ENCODE peak calls at places on chromosomes 11 and 22, in five cellular contexts. G is transverse colon, Z is H1, P is tibial nerve, S is A549. T is an unnamed sample.

GRCh38 chr11:65793144-65793581 is 6.3 kb downstream of the OVOL1 start:
- DNase-seq in G (peak; percentile 88), Z (no peak), S (no peak), P (no peak), T (peak; percentile 87)

GRCh38 chr11:102776454-102776853 is 4.0 kb downstream of the MMP10 start:
- DNase-seq in S (no peak), P (no peak), G (no peak), Z (no peak), T (no peak)

GRCh38 chr11:65095427-65095826 is 587 bp upstream of the VPS51 start:
- DNase-seq in Z (no peak), S (no peak), P (no peak), G (no peak), T (no peak)

GRCh38 chr22:19765477-19766234 is 5.1 kb downstream of the TBX1 start:
- DNase-seq in Z (peak; percentile 84), G (no peak), P (no peak), S (no peak), T (no peak)

GRCh38 chr11:2480874-2481220 is 36.0 kb downstream of the KCNQ1 start:
- DNase-seq in P (no peak), G (no peak), Z (no peak), S (no peak), T (no peak)

GRCh38 chr11:92657226-92657625 is 312.2 kb upstream of the MTNR1B start:
- DNase-seq in Z (no peak), G (no peak), P (no peak), S (no peak), T (no peak)

GRCh38 chr22:30402036-30402759 is 5.4 kb downstream of the SEC14L2 start:
- DNase-seq in S (no peak), G (no peak), P (no peak), Z (no peak), T (no peak)

GRCh38 chr22:44491666-44492405 is 6.2 kb downstream of the RTL6 start:
- DNase-seq in G (no peak), Z (peak; percentile 50), S (no peak), P (no peak), T (no peak)

GRCh38 chr22:46750530-46750800 is 12.0 kb upstream of the TBC1D22A start:
- DNase-seq in Z (no peak), G (no peak), P (no peak), S (no peak), T (no peak)

GRCh38 chr11:60918941-60919275 is 5.0 kb downstream of the TMEM109 start:
- DNase-seq in S (no peak), P (no peak), Z (no peak), G (no peak), T (no peak)

GRCh38 chr11:47186937-47187681 is 875 bp upstream of the PACSIN3 start:
- DNase-seq in S (no peak), G (peak; percentile 51), P (peak; percentile 54), Z (peak; percentile 77), T (peak; percentile 63)

GRCh38 chr11:17382046-17382728 is 6.3 kb downstream of the KCNJ11 start:
- DNase-seq in P (no peak), S (no peak), Z (no peak), G (no peak), T (no peak)

GRCh38 chr11:3225159-3225758 is 6.6 kb upstream of the MRGPRG start:
- DNase-seq in G (no peak), S (no peak), P (no peak), Z (no peak), T (no peak)

GRCh38 chr22:33919591-33920501 is at the start of gene LARGE1:
- DNase-seq in P (no peak), Z (peak; percentile 72), S (peak; percentile 11), G (peak; percentile 67), T (peak; percentile 90)

GRCh38 chr11:118670063-118670462 is 9.4 kb downstream of the TREH start:
- DNase-seq in Z (no peak), P (no peak), S (no peak), G (no peak), T (no peak)

GRCh38 chr11:2709429-2709828 is 9.6 kb upstream of the KCNQ1OT1 start:
- DNase-seq in P (peak; percentile 37), G (no peak), S (no peak), Z (no peak), T (no peak)

GRCh38 chr22:22753526-22754267 is 109.3 kb downstream of the GGTLC2 start:
- DNase-seq in S (peak; percentile 74), Z (peak; percentile 82), P (peak; percentile 47), G (peak; percentile 79), T (peak; percentile 66)

GRCh38 chr11:61045271-61045670 is 57.0 kb upstream of the CD5 start:
- DNase-seq in Z (no peak), G (no peak), S (no peak), P (no peak), T (no peak)

GRCh38 chr11:859394-860131 is 16.9 kb downstream of the TSPAN4 start:
- DNase-seq in P (peak; percentile 61), G (peak; percentile 76), S (peak; percentile 65), Z (no peak), T (peak; percentile 54)

GRCh38 chr11:65207918-65208784 is 26.4 kb downstream of the CAPN1 start:
- DNase-seq in P (no peak), Z (no peak), G (no peak), S (no peak), T (peak; percentile 73)

GRCh38 chr11:68076371-68077042 is 37.7 kb downstream of the TCIRG1 start:
- DNase-seq in Z (no peak), G (no peak), P (no peak), S (no peak), T (no peak)

GRCh38 chr11:117928818-117929567 is at the start of gene TMPRSS13:
- DNase-seq in P (no peak), Z (no peak), S (no peak), G (peak; percentile 27), T (peak; percentile 32)

GRCh38 chr22:28141614-28142013 is 222.6 kb upstream of the PITPNB start:
- DNase-seq in S (no peak), Z (no peak), G (no peak), P (no peak), T (no peak)

GRCh38 chr22:18966748-18967147 is 30.7 kb upstream of the PRODH start:
- DNase-seq in G (no peak), Z (no peak), S (no peak), P (no peak), T (peak; percentile 48)

GRCh38 chr11:75505966-75506692 is 19.6 kb downstream of the GDPD5 start:
- DNase-seq in S (no peak), Z (no peak), G (no peak), P (peak; percentile 31), T (no peak)

GRCh38 chr11:65087216-65087615 is 3.2 kb downstream of the ZFPL1 start:
- DNase-seq in P (no peak), G (no peak), S (no peak), Z (no peak), T (peak; percentile 59)

GRCh38 chr11:11347583-11347982 is 5.5 kb downstream of the CSNK2A3 start:
- DNase-seq in S (no peak), P (no peak), G (no peak), Z (no peak), T (no peak)

GRCh38 chr22:25494774-25495173 is 69.7 kb upstream of the GRK3 start:
- DNase-seq in P (no peak), S (no peak), Z (no peak), G (no peak), T (no peak)

GRCh38 chr11:21514298-21514697 is 678.6 kb upstream of the ANO5 start:
- DNase-seq in S (no peak), G (no peak), P (no peak), Z (no peak), T (no peak)

GRCh38 chr22:43077121-43077877 is 11.9 kb downstream of the TTLL1 start:
- DNase-seq in S (no peak), Z (no peak), G (peak; percentile 19), P (no peak), T (peak; percentile 50)

GRCh38 chr11:13959001-13959400 is 3.5 kb upstream of the SPON1 start:
- DNase-seq in Z (no peak), P (no peak), G (no peak), S (no peak), T (no peak)

GRCh38 chr11:21464601-21465193 is 728.2 kb upstream of the ANO5 start:
- DNase-seq in P (no peak), G (no peak), Z (no peak), S (no peak), T (no peak)

GRCh38 chr11:27861706-27862430 is 161.6 kb upstream of the BDNF start:
- DNase-seq in S (no peak), Z (no peak), G (no peak), P (no peak), T (no peak)

GRCh38 chr11:75841739-75842138 is 26.7 kb downstream of the UVRAG start:
- DNase-seq in G (no peak), P (no peak), S (no peak), Z (no peak), T (no peak)

DNA sequence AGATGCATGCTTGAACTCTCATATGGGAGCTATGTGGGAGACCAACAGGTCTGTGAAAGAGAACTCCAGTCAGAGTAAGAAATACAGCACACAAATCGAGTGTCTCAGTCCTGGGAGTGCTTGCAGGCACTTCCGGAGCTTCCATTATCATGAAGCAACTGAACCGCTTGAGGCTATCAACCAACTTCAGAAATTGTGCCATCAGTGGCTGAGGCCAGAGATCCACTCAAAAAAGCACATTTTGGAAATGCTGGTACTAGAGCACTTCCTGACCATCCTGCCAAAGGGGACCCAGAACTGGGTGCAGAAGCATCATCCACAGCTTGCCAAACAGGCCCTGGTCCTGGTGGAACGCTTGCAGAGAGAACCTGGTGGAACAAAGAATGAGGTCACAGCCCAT is 33.4 kb downstream of the GAB2 start:
- DNase-seq in Z (no peak), P (no peak), G (no peak), S (no peak), T (no peak)
- H3K9me3 ChIP-seq in Z (peaks cover 7% of the 10 kb centered on the region), P (no peaks in the 10 kb centered on the region), G (no peaks in the 10 kb centered on the region), S (peaks cover 21% of the 10 kb centered on the region), T (peaks cover 4% of the 10 kb centered on the region)

DNA sequence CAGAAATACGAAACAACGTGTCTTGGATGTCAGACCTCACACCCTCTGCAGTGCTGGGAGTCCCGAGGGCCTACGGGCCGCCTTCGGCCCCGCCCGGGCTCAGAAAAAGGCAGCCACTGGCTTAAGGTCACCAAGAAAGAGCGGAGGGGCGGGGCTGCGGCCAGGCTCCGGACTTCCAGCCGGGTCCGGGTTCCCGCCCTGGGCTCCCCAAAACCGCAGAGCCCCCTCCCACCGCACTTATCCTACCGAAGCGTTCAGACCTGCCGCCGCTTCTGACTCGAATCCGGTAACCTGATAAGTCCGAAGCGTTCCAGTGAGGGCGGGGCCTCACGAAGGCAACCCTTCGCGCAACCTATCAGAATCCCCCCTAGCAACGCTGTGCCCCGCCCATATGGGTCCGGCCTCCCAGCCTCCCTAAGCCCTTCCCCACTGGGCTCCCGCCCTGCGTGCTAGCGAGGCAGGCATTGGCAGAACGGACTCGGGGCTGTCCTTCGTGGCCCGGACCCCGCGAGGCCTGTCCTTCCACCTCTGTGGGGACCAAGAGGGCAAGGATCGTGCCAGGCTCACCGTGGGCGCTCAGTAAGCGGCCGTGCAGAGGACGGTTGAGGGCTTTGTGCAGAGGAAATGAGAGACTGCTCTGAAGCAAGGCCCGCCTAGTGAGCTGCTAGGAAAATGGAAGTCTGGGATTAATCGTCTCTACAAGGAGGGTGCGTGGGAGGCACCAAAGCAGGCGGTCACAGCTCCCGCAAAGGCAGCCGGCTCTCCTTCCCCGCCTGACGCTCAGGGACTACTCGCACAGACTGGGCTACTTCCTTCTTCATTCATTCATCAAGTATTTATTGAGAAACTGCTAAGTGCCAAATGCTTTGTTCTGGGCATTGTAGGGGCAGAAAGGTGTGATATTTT is at the start of gene NAGA:
- DNase-seq in S (peak; percentile 91), G (peak; percentile 97), Z (peak; percentile 91), P (peak; percentile 93), T (peak; percentile 94)
- TF ChIP-seq EP300 in S (no peak), G (no peak), Z (no peak), P (peak; percentile 51), T (no peak)

GRCh38 chr22:48587236-48587865 is 1240.3 kb downstream of the BRD1 start:
- DNase-seq in G (no peak), Z (no peak), P (no peak), S (no peak), T (no peak)
- H3K9me3 ChIP-seq in G (no peaks in the 10 kb centered on the region), Z (no peaks in the 10 kb centered on the region), P (no peaks in the 10 kb centered on the region), S (no peaks in the 10 kb centered on the region), T (no peaks in the 10 kb centered on the region)

GRCh38 chr11:95453616-95454118 is 222.7 kb upstream of the SESN3 start:
- DNase-seq in P (no peak), Z (no peak), S (no peak), G (no peak), T (peak; percentile 54)
- TF ChIP-seq EP300 in P (no peak), Z (no peak), S (no peak), G (no peak), T (no peak)

T was measured in upper lobe of left lung.